ENCODE peak calls at places on chromosomes 1 and 21, in four cellular contexts. V, M, S and T are unnamed samples.

GRCh38 chr1:198656500-198656932 is 17.7 kb downstream of the PTPRC start:
- DNase-seq in M (no peak), S (no peak), V (no peak), T (no peak)

GRCh38 chr21:45220106-45220505 is 67.6 kb downstream of the POFUT2 start:
- DNase-seq in M (no peak), S (no peak), V (no peak), T (no peak)

GRCh38 chr1:203219934-203220333 is 9.5 kb downstream of the CHIT1 start:
- DNase-seq in M (no peak), V (no peak), S (no peak), T (no peak)

GRCh38 chr1:219713981-219714381 is 101.1 kb upstream of the ZC3H11B start:
- DNase-seq in M (no peak), S (no peak), V (no peak), T (peak; percentile 40)

GRCh38 chr1:230403442-230403841 is 22.7 kb downstream of the PGBD5 start:
- DNase-seq in V (no peak), S (no peak), M (no peak), T (no peak)

GRCh38 chr1:52632732-52633290 is at the start of gene SHISAL2A:
- DNase-seq in S (no peak), V (peak; percentile 39), M (peak; percentile 59), T (no peak)

GRCh38 chr1:160862151-160863061 is at the start of gene CD244:
- DNase-seq in V (no peak), M (peak; percentile 66), S (no peak), T (no peak)

GRCh38 chr21:29305561-29305960 is 6.8 kb downstream of the BACH1 start:
- DNase-seq in S (no peak), M (no peak), V (no peak), T (no peak)

GRCh38 chr1:154145986-154146385 is 8.9 kb downstream of the NUP210L start:
- DNase-seq in S (no peak), V (no peak), M (no peak), T (peak; percentile 31)

GRCh38 chr1:7549277-7549676 is 221.8 kb upstream of the VAMP3 start:
- DNase-seq in S (peak; percentile 91), V (no peak), M (no peak), T (no peak)

GRCh38 chr1:66732407-66733166 is 19.7 kb upstream of the DYNLT5 start:
- DNase-seq in S (no peak), M (no peak), V (no peak), T (peak; percentile 79)

GRCh38 chr21:36757246-36757645 is 58.3 kb downstream of the SIM2 start:
- DNase-seq in S (no peak), M (no peak), V (no peak), T (no peak)

GRCh38 chr1:226166341-226166740 is 20.2 kb downstream of the ACBD3 start:
- DNase-seq in M (no peak), V (no peak), S (no peak), T (no peak)

GRCh38 chr21:17925900-17926299 is 106.7 kb upstream of the C21orf91 start:
- DNase-seq in M (no peak), V (no peak), S (peak; percentile 1), T (peak; percentile 63)